ENCODE peak calls at places on chromosome 16, in eight cellular contexts. One of them, this sample, is unnamed.

GRCh38 chr16:1535391-1536291 is 2.2 kb downstream of the TMEM204 start:
- DNase-seq in NCI-H2081: no peak
- DNase-seq in transverse colon: no peak
- DNase-seq in central memory CD4-positive, alpha-beta T cell: peak; percentile 49
- DNase-seq in AG10803: peak; percentile 13
- DNase-seq in ACHN: no peak
- DNase-seq in DMS153: no peak
- DNase-seq in NT2/D1: no peak
- DNase-seq in this sample: no peak

GRCh38 chr16:72066747-72067146 is 3.7 kb downstream of the HPR start:
- DNase-seq in NT2/D1: peak; percentile 27
- DNase-seq in central memory CD4-positive, alpha-beta T cell: no peak
- DNase-seq in AG10803: peak; percentile 51
- DNase-seq in NCI-H2081: peak; percentile 17
- DNase-seq in transverse colon: no peak
- DNase-seq in ACHN: peak; percentile 56
- DNase-seq in DMS153: peak; percentile 24
- DNase-seq in this sample: peak; percentile 33

GRCh38 chr16:1458977-1459341 is 14.6 kb upstream of the CCDC154 start:
- DNase-seq in NCI-H2081: no peak
- DNase-seq in central memory CD4-positive, alpha-beta T cell: no peak
- DNase-seq in NT2/D1: no peak
- DNase-seq in AG10803: no peak
- DNase-seq in ACHN: no peak
- DNase-seq in transverse colon: no peak
- DNase-seq in DMS153: no peak
- DNase-seq in this sample: no peak

GRCh38 chr16:84266451-84266850 is 26.6 kb upstream of the KCNG4 start:
- DNase-seq in AG10803: peak; percentile 32
- DNase-seq in DMS153: peak; percentile 50
- DNase-seq in NT2/D1: peak; percentile 75
- DNase-seq in ACHN: peak; percentile 68
- DNase-seq in transverse colon: peak; percentile 20
- DNase-seq in NCI-H2081: no peak
- DNase-seq in central memory CD4-positive, alpha-beta T cell: peak; percentile 6
- DNase-seq in this sample: peak; percentile 62

GRCh38 chr16:11276880-11277593 is 757 bp upstream of the PRM2 start:
- DNase-seq in central memory CD4-positive, alpha-beta T cell: no peak
- DNase-seq in DMS153: no peak
- DNase-seq in NT2/D1: no peak
- DNase-seq in AG10803: no peak
- DNase-seq in transverse colon: no peak
- DNase-seq in NCI-H2081: no peak
- DNase-seq in ACHN: no peak
- DNase-seq in this sample: no peak

GRCh38 chr16:56317998-56318912 is 107.1 kb downstream of the AMFR start:
- DNase-seq in AG10803: peak; percentile 69
- DNase-seq in DMS153: peak; percentile 16
- DNase-seq in transverse colon: peak; percentile 80
- DNase-seq in NCI-H2081: peak; percentile 21
- DNase-seq in central memory CD4-positive, alpha-beta T cell: peak; percentile 64
- DNase-seq in ACHN: peak; percentile 79
- DNase-seq in NT2/D1: peak; percentile 68
- DNase-seq in this sample: peak; percentile 39

GRCh38 chr16:74026373-74027281 is 270.0 kb upstream of the PSMD7 start:
- DNase-seq in DMS153: no peak
- DNase-seq in NT2/D1: peak; percentile 67
- DNase-seq in NCI-H2081: no peak
- DNase-seq in AG10803: no peak
- DNase-seq in transverse colon: no peak
- DNase-seq in central memory CD4-positive, alpha-beta T cell: no peak
- DNase-seq in ACHN: no peak
- DNase-seq in this sample: no peak

GRCh38 chr16:27515874-27516353 is 33.8 kb downstream of the GTF3C1 start:
- DNase-seq in ACHN: peak; percentile 61
- DNase-seq in NT2/D1: peak; percentile 36
- DNase-seq in DMS153: no peak
- DNase-seq in NCI-H2081: no peak
- DNase-seq in AG10803: no peak
- DNase-seq in transverse colon: no peak
- DNase-seq in central memory CD4-positive, alpha-beta T cell: no peak
- DNase-seq in this sample: peak; percentile 46

GRCh38 chr16:87926246-87927194 is 9.8 kb downstream of the CA5A start:
- DNase-seq in ACHN: no peak
- DNase-seq in NCI-H2081: no peak
- DNase-seq in AG10803: no peak
- DNase-seq in transverse colon: no peak
- DNase-seq in NT2/D1: no peak
- DNase-seq in DMS153: peak; percentile 61
- DNase-seq in central memory CD4-positive, alpha-beta T cell: no peak
- DNase-seq in this sample: no peak

GRCh38 chr16:80991792-80992430 is 14.8 kb downstream of the CMC2 start:
- DNase-seq in NCI-H2081: no peak
- DNase-seq in central memory CD4-positive, alpha-beta T cell: no peak
- DNase-seq in DMS153: no peak
- DNase-seq in AG10803: no peak
- DNase-seq in NT2/D1: no peak
- DNase-seq in ACHN: no peak
- DNase-seq in transverse colon: no peak
- DNase-seq in this sample: no peak

GRCh38 chr16:19573997-19574396 is 18.5 kb downstream of the VPS35L start:
- DNase-seq in transverse colon: no peak
- DNase-seq in DMS153: no peak
- DNase-seq in NCI-H2081: no peak
- DNase-seq in AG10803: no peak
- DNase-seq in central memory CD4-positive, alpha-beta T cell: no peak
- DNase-seq in NT2/D1: no peak
- DNase-seq in ACHN: no peak
- DNase-seq in this sample: no peak

GRCh38 chr16:54484700-54485099 is 198.1 kb upstream of the IRX3 start:
- DNase-seq in central memory CD4-positive, alpha-beta T cell: no peak
- DNase-seq in DMS153: no peak
- DNase-seq in AG10803: no peak
- DNase-seq in NT2/D1: no peak
- DNase-seq in ACHN: no peak
- DNase-seq in transverse colon: no peak
- DNase-seq in NCI-H2081: no peak
- DNase-seq in this sample: no peak

GRCh38 chr16:11691235-11691634 is 23.0 kb downstream of the SNN start:
- DNase-seq in transverse colon: no peak
- DNase-seq in ACHN: no peak
- DNase-seq in central memory CD4-positive, alpha-beta T cell: no peak
- DNase-seq in DMS153: no peak
- DNase-seq in NCI-H2081: no peak
- DNase-seq in NT2/D1: no peak
- DNase-seq in AG10803: no peak
- DNase-seq in this sample: no peak

GRCh38 chr16:88645455-88645854 is 5.4 kb downstream of the CYBA start:
- DNase-seq in central memory CD4-positive, alpha-beta T cell: no peak
- DNase-seq in NT2/D1: no peak
- DNase-seq in ACHN: no peak
- DNase-seq in DMS153: no peak
- DNase-seq in transverse colon: no peak
- DNase-seq in NCI-H2081: no peak
- DNase-seq in AG10803: no peak
- DNase-seq in this sample: no peak

GRCh38 chr16:87728026-87728425 is 37.8 kb downstream of the KLHDC4 start:
- DNase-seq in ACHN: peak; percentile 33
- DNase-seq in transverse colon: no peak
- DNase-seq in DMS153: no peak
- DNase-seq in NT2/D1: no peak
- DNase-seq in AG10803: no peak
- DNase-seq in NCI-H2081: no peak
- DNase-seq in central memory CD4-positive, alpha-beta T cell: no peak
- DNase-seq in this sample: no peak

GRCh38 chr16:60230666-60231065 is 1496.5 kb upstream of the GOT2 start:
- DNase-seq in transverse colon: no peak
- DNase-seq in NT2/D1: no peak
- DNase-seq in DMS153: no peak
- DNase-seq in AG10803: peak; percentile 1
- DNase-seq in ACHN: no peak
- DNase-seq in NCI-H2081: no peak
- DNase-seq in central memory CD4-positive, alpha-beta T cell: no peak
- DNase-seq in this sample: no peak

GRCh38 chr16:13936596-13937081 is 16.7 kb downstream of the ERCC4 start:
- DNase-seq in NT2/D1: no peak
- DNase-seq in transverse colon: no peak
- DNase-seq in DMS153: no peak
- DNase-seq in NCI-H2081: no peak
- DNase-seq in AG10803: peak; percentile 75
- DNase-seq in central memory CD4-positive, alpha-beta T cell: no peak
- DNase-seq in ACHN: peak; percentile 68
- DNase-seq in this sample: no peak

GRCh38 chr16:24876231-24876630 is 30.5 kb downstream of the SLC5A11 start:
- DNase-seq in DMS153: no peak
- DNase-seq in central memory CD4-positive, alpha-beta T cell: no peak
- DNase-seq in NCI-H2081: no peak
- DNase-seq in transverse colon: peak; percentile 60
- DNase-seq in NT2/D1: no peak
- DNase-seq in AG10803: no peak
- DNase-seq in ACHN: no peak
- DNase-seq in this sample: no peak

GRCh38 chr16:1258218-1258587 is 2.3 kb downstream of the TPSD1 start:
- DNase-seq in NCI-H2081: no peak
- DNase-seq in transverse colon: no peak
- DNase-seq in DMS153: no peak
- DNase-seq in ACHN: no peak
- DNase-seq in AG10803: no peak
- DNase-seq in central memory CD4-positive, alpha-beta T cell: no peak
- DNase-seq in NT2/D1: no peak
- DNase-seq in this sample: no peak

GRCh38 chr16:85768225-85768624 is 17.3 kb upstream of the C16orf74 start:
- DNase-seq in NT2/D1: peak; percentile 79
- DNase-seq in DMS153: no peak
- DNase-seq in AG10803: no peak
- DNase-seq in NCI-H2081: no peak
- DNase-seq in transverse colon: no peak
- DNase-seq in central memory CD4-positive, alpha-beta T cell: no peak
- DNase-seq in ACHN: no peak
- DNase-seq in this sample: no peak

GRCh38 chr16:24717411-24717810 is 12.0 kb upstream of the TNRC6A start:
- DNase-seq in transverse colon: no peak
- DNase-seq in NT2/D1: no peak
- DNase-seq in DMS153: no peak
- DNase-seq in NCI-H2081: no peak
- DNase-seq in ACHN: no peak
- DNase-seq in AG10803: peak; percentile 65
- DNase-seq in central memory CD4-positive, alpha-beta T cell: no peak
- DNase-seq in this sample: no peak

GRCh38 chr16:1159973-1160772 is 7.3 kb downstream of the CACNA1H start:
- DNase-seq in NCI-H2081: no peak
- DNase-seq in NT2/D1: no peak
- DNase-seq in DMS153: no peak
- DNase-seq in AG10803: no peak
- DNase-seq in central memory CD4-positive, alpha-beta T cell: no peak
- DNase-seq in ACHN: peak; percentile 49
- DNase-seq in transverse colon: peak; percentile 26
- DNase-seq in this sample: no peak

GRCh38 chr16:85661131-85662035 is 27.4 kb downstream of the GINS2 start:
- DNase-seq in DMS153: no peak
- DNase-seq in ACHN: no peak
- DNase-seq in NT2/D1: no peak
- DNase-seq in transverse colon: no peak
- DNase-seq in NCI-H2081: no peak
- DNase-seq in AG10803: no peak
- DNase-seq in central memory CD4-positive, alpha-beta T cell: no peak
- DNase-seq in this sample: no peak

GRCh38 chr16:55667753-55668152 is 12.0 kb downstream of the SLC6A2 start:
- DNase-seq in ACHN: no peak
- DNase-seq in AG10803: no peak
- DNase-seq in NT2/D1: no peak
- DNase-seq in transverse colon: no peak
- DNase-seq in DMS153: no peak
- DNase-seq in NCI-H2081: no peak
- DNase-seq in central memory CD4-positive, alpha-beta T cell: no peak
- DNase-seq in this sample: no peak

GRCh38 chr16:66574081-66574480 is 5.2 kb upstream of the CMTM2 start:
- DNase-seq in transverse colon: no peak
- DNase-seq in NT2/D1: no peak
- DNase-seq in DMS153: no peak
- DNase-seq in AG10803: no peak
- DNase-seq in central memory CD4-positive, alpha-beta T cell: no peak
- DNase-seq in NCI-H2081: no peak
- DNase-seq in ACHN: no peak
- DNase-seq in this sample: no peak

GRCh38 chr16:73037845-73038570 is 9.9 kb downstream of the ZFHX3 start:
- DNase-seq in ACHN: no peak
- DNase-seq in transverse colon: no peak
- DNase-seq in AG10803: no peak
- DNase-seq in NCI-H2081: no peak
- DNase-seq in DMS153: no peak
- DNase-seq in NT2/D1: no peak
- DNase-seq in central memory CD4-positive, alpha-beta T cell: no peak
- DNase-seq in this sample: no peak

GRCh38 chr16:82846806-82847205 is 220.0 kb downstream of the CDH13 start:
- DNase-seq in NT2/D1: no peak
- DNase-seq in NCI-H2081: no peak
- DNase-seq in transverse colon: no peak
- DNase-seq in DMS153: no peak
- DNase-seq in ACHN: no peak
- DNase-seq in central memory CD4-positive, alpha-beta T cell: no peak
- DNase-seq in AG10803: peak; percentile 26
- DNase-seq in this sample: no peak

GRCh38 chr16:13866073-13866472 is 53.9 kb upstream of the ERCC4 start:
- DNase-seq in AG10803: peak; percentile 85
- DNase-seq in ACHN: peak; percentile 83
- DNase-seq in DMS153: peak; percentile 5
- DNase-seq in central memory CD4-positive, alpha-beta T cell: no peak
- DNase-seq in NT2/D1: peak; percentile 67
- DNase-seq in transverse colon: peak; percentile 61
- DNase-seq in NCI-H2081: peak; percentile 66
- DNase-seq in this sample: peak; percentile 50

GRCh38 chr16:369866-370436 is 387 bp downstream of the MRPL28 start:
- DNase-seq in transverse colon: no peak
- DNase-seq in central memory CD4-positive, alpha-beta T cell: no peak
- DNase-seq in AG10803: no peak
- DNase-seq in DMS153: no peak
- DNase-seq in NCI-H2081: no peak
- DNase-seq in ACHN: peak; percentile 58
- DNase-seq in NT2/D1: no peak
- DNase-seq in this sample: no peak

GRCh38 chr16:64545769-64546168 is 576.1 kb downstream of the CDH11 start:
- DNase-seq in AG10803: no peak
- DNase-seq in ACHN: no peak
- DNase-seq in central memory CD4-positive, alpha-beta T cell: no peak
- DNase-seq in DMS153: no peak
- DNase-seq in NT2/D1: no peak
- DNase-seq in NCI-H2081: no peak
- DNase-seq in transverse colon: no peak
- DNase-seq in this sample: no peak

GRCh38 chr16:89737341-89738071 is 16.2 kb downstream of the ZNF276 start:
- DNase-seq in NCI-H2081: no peak
- DNase-seq in central memory CD4-positive, alpha-beta T cell: peak; percentile 82
- DNase-seq in NT2/D1: no peak
- DNase-seq in AG10803: no peak
- DNase-seq in ACHN: no peak
- DNase-seq in transverse colon: no peak
- DNase-seq in DMS153: no peak
- DNase-seq in this sample: peak; percentile 90

GRCh38 chr16:77675464-77676324 is 46.6 kb upstream of the NUDT7 start:
- DNase-seq in ACHN: peak; percentile 75
- DNase-seq in central memory CD4-positive, alpha-beta T cell: peak; percentile 45
- DNase-seq in NCI-H2081: peak; percentile 39
- DNase-seq in transverse colon: peak; percentile 71
- DNase-seq in NT2/D1: peak; percentile 85
- DNase-seq in DMS153: peak; percentile 58
- DNase-seq in AG10803: peak; percentile 75
- DNase-seq in this sample: peak; percentile 71

GRCh38 chr16:89949121-89949742 is 677 bp downstream of the DEF8 start:
- DNase-seq in DMS153: no peak
- DNase-seq in transverse colon: no peak
- DNase-seq in ACHN: no peak
- DNase-seq in NCI-H2081: no peak
- DNase-seq in NT2/D1: no peak
- DNase-seq in central memory CD4-positive, alpha-beta T cell: no peak
- DNase-seq in AG10803: no peak
- DNase-seq in this sample: no peak

GRCh38 chr16:1991588-1992474 is 2.1 kb downstream of the SYNGR3 start:
- DNase-seq in central memory CD4-positive, alpha-beta T cell: peak; percentile 92
- DNase-seq in transverse colon: peak; percentile 97
- DNase-seq in ACHN: peak; percentile 50
- DNase-seq in NT2/D1: peak; percentile 90
- DNase-seq in AG10803: peak; percentile 77
- DNase-seq in DMS153: no peak
- DNase-seq in NCI-H2081: no peak
- DNase-seq in this sample: peak; percentile 78

This sample was measured in Jurkat, Clone E6-1.